ENCODE peak calls at places on chromosomes 7 and 10, in eight cellular contexts. C is Caki2; F is neuronal stem cell; B is foreskin keratinocyte; H is stimulated activated CD8-positive, alpha-beta memory T cell treated with anti-CD3 and anti-CD28 coated beads, Interleukin-12 subunit alpha, Interleukin-12 subunit beta, amount 100 ng/mL, for 1 hour; L is GM03348; R is GM10248; Q is germinal center. V is an unnamed sample.

GRCh38 chr7:18873674-18874341 is 243.6 kb downstream of the TWIST1 start:
- DNase-seq in C (no peak), B (no peak), Q (no peak), F (peak), R (no peak), H (no peak), L (peak), V (no peak)

GRCh38 chr7:68336534-68336933 is 1261.7 kb upstream of the AUTS2 start:
- DNase-seq in L (no peak), C (no peak), H (no peak), F (no peak), B (no peak), R (no peak), Q (no peak), V (no peak)

GRCh38 chr10:34236927-34237326 is 578.2 kb downstream of the PARD3 start:
- DNase-seq in R (no peak), H (no peak), L (no peak), F (no peak), B (no peak), Q (no peak), C (no peak), V (no peak)

GRCh38 chr10:22651276-22651980 is 63.0 kb downstream of the PIP4K2A start:
- DNase-seq in B (no peak), H (no peak), F (no peak), R (peak), Q (no peak), C (no peak), L (no peak), V (no peak)

GRCh38 chr10:133088524-133089460 is 1.1 kb downstream of the ADGRA1 start:
- DNase-seq in L (no peak), H (no peak), Q (no peak), R (no peak), F (no peak), C (no peak), B (no peak), V (no peak)

GRCh38 chr7:101664390-101664789 is 35.3 kb upstream of the MYL10 start:
- DNase-seq in F (no peak), Q (no peak), L (no peak), R (no peak), B (no peak), C (no peak), H (no peak), V (no peak)

GRCh38 chr10:53846809-53847208 is 954.2 kb downstream of the PCDH15 start:
- DNase-seq in F (no peak), H (no peak), B (no peak), C (no peak), R (no peak), L (no peak), Q (no peak), V (no peak)

GRCh38 chr7:148699024-148699771 is 495 bp downstream of the CUL1 start:
- DNase-seq in B (no peak), Q (peak), R (peak), L (peak), C (peak), H (peak), F (peak), V (peak)

GRCh38 chr10:100828744-100829102 is 83.3 kb downstream of the PAX2 start:
- DNase-seq in C (no peak), H (no peak), B (no peak), F (no peak), L (no peak), R (peak), Q (peak), V (no peak)

GRCh38 chr10:71802235-71802634 is 28.9 kb upstream of the VSIR start:
- DNase-seq in H (no peak), R (no peak), C (no peak), B (no peak), Q (no peak), L (no peak), F (no peak), V (no peak)